ENCODE peak calls at places on chromosomes 3 and 15, in nine cellular contexts. One of them, this sample, is unnamed.
A peak's percentile ranks its signal among the peaks of the same experiment; 100 is the strongest.

GRCh38 chr3:56987238-56987932 is 73.1 kb upstream of the SPATA12 start:
- DNase-seq in H9: peak; percentile 63
- DNase-seq in endothelial cell: peak; percentile 38
- DNase-seq in fibroblast of pulmonary artery: no peak
- DNase-seq in GM23338: peak; percentile 45
- DNase-seq in body of pancreas: no peak
- DNase-seq in heart left ventricle: no peak
- DNase-seq in mucosa of descending colon: no peak
- DNase-seq in cardiac muscle cell: peak; percentile 42
- DNase-seq in this sample: no peak

GRCh38 chr15:87461621-87462020 is 794.9 kb downstream of the NTRK3 start:
- DNase-seq in heart left ventricle: no peak
- DNase-seq in GM23338: no peak
- DNase-seq in mucosa of descending colon: no peak
- DNase-seq in body of pancreas: no peak
- DNase-seq in fibroblast of pulmonary artery: no peak
- DNase-seq in H9: no peak
- DNase-seq in cardiac muscle cell: no peak
- DNase-seq in endothelial cell: no peak
- DNase-seq in this sample: no peak

GRCh38 chr3:27681249-27681748 is 40.8 kb downstream of the EOMES start:
- DNase-seq in endothelial cell: peak; percentile 38
- DNase-seq in mucosa of descending colon: peak; percentile 37
- DNase-seq in GM23338: peak; percentile 91
- DNase-seq in cardiac muscle cell: peak; percentile 89
- DNase-seq in heart left ventricle: no peak
- DNase-seq in fibroblast of pulmonary artery: peak; percentile 89
- DNase-seq in body of pancreas: peak; percentile 38
- DNase-seq in H9: peak; percentile 50
- DNase-seq in this sample: no peak

GRCh38 chr15:68769702-68770101 is 51.0 kb downstream of the ANP32A start:
- DNase-seq in H9: no peak
- DNase-seq in mucosa of descending colon: no peak
- DNase-seq in endothelial cell: no peak
- DNase-seq in fibroblast of pulmonary artery: no peak
- DNase-seq in body of pancreas: no peak
- DNase-seq in cardiac muscle cell: no peak
- DNase-seq in heart left ventricle: no peak
- DNase-seq in GM23338: no peak
- DNase-seq in this sample: no peak

GRCh38 chr15:66879511-66879910 is 177.5 kb downstream of the SMAD6 start:
- DNase-seq in body of pancreas: no peak
- DNase-seq in GM23338: no peak
- DNase-seq in endothelial cell: no peak
- DNase-seq in cardiac muscle cell: no peak
- DNase-seq in heart left ventricle: peak; percentile 17
- DNase-seq in fibroblast of pulmonary artery: no peak
- DNase-seq in mucosa of descending colon: no peak
- DNase-seq in H9: no peak
- DNase-seq in this sample: no peak

GRCh38 chr3:82423485-82423884 is 662.0 kb upstream of the GBE1 start:
- DNase-seq in mucosa of descending colon: no peak
- DNase-seq in body of pancreas: no peak
- DNase-seq in cardiac muscle cell: no peak
- DNase-seq in GM23338: peak; percentile 72
- DNase-seq in H9: peak; percentile 39
- DNase-seq in heart left ventricle: no peak
- DNase-seq in endothelial cell: no peak
- DNase-seq in fibroblast of pulmonary artery: no peak
- DNase-seq in this sample: no peak

GRCh38 chr3:145719118-145719517 is 441.9 kb downstream of the PLOD2 start:
- DNase-seq in H9: no peak
- DNase-seq in GM23338: peak; percentile 43
- DNase-seq in endothelial cell: no peak
- DNase-seq in heart left ventricle: no peak
- DNase-seq in body of pancreas: no peak
- DNase-seq in mucosa of descending colon: no peak
- DNase-seq in fibroblast of pulmonary artery: no peak
- DNase-seq in cardiac muscle cell: no peak
- DNase-seq in this sample: no peak

GRCh38 chr3:129614927-129615363 is 8.5 kb upstream of the PLXND1 start:
- DNase-seq in cardiac muscle cell: peak; percentile 60
- DNase-seq in endothelial cell: no peak
- DNase-seq in body of pancreas: peak; percentile 62
- DNase-seq in H9: no peak
- DNase-seq in GM23338: no peak
- DNase-seq in fibroblast of pulmonary artery: no peak
- DNase-seq in mucosa of descending colon: peak; percentile 76
- DNase-seq in heart left ventricle: peak; percentile 75
- DNase-seq in this sample: no peak

GRCh38 chr3:81302045-81302444 is 459.4 kb downstream of the GBE1 start:
- DNase-seq in mucosa of descending colon: peak; percentile 47
- DNase-seq in heart left ventricle: no peak
- DNase-seq in endothelial cell: peak; percentile 46
- DNase-seq in cardiac muscle cell: peak; percentile 72
- DNase-seq in body of pancreas: peak; percentile 39
- DNase-seq in H9: peak; percentile 31
- DNase-seq in GM23338: peak; percentile 65
- DNase-seq in fibroblast of pulmonary artery: peak; percentile 77
- DNase-seq in this sample: no peak

GRCh38 chr3:134471521-134472193 is 14.1 kb downstream of the ANAPC13 start:
- DNase-seq in body of pancreas: no peak
- DNase-seq in endothelial cell: no peak
- DNase-seq in cardiac muscle cell: peak; percentile 60
- DNase-seq in fibroblast of pulmonary artery: peak; percentile 67
- DNase-seq in mucosa of descending colon: no peak
- DNase-seq in H9: no peak
- DNase-seq in GM23338: no peak
- DNase-seq in heart left ventricle: no peak
- DNase-seq in this sample: no peak

GRCh38 chr15:90859234-90860131 is 8.9 kb upstream of the FURIN start:
- DNase-seq in fibroblast of pulmonary artery: no peak
- DNase-seq in endothelial cell: no peak
- DNase-seq in mucosa of descending colon: no peak
- DNase-seq in body of pancreas: peak; percentile 78
- DNase-seq in cardiac muscle cell: peak; percentile 8
- DNase-seq in heart left ventricle: no peak
- DNase-seq in GM23338: peak; percentile 47
- DNase-seq in H9: peak; percentile 67
- DNase-seq in this sample: no peak

GRCh38 chr3:169764453-169765280 is at the start of gene TERC:
- DNase-seq in mucosa of descending colon: peak; percentile 93
- DNase-seq in fibroblast of pulmonary artery: peak; percentile 89
- DNase-seq in H9: peak; percentile 94
- DNase-seq in cardiac muscle cell: peak; percentile 96
- DNase-seq in endothelial cell: peak; percentile 79
- DNase-seq in heart left ventricle: peak; percentile 94
- DNase-seq in body of pancreas: peak; percentile 92
- DNase-seq in GM23338: peak; percentile 96
- DNase-seq in this sample: peak; percentile 66

GRCh38 chr3:87614998-87615397 is 338.6 kb upstream of the POU1F1 start:
- DNase-seq in endothelial cell: no peak
- DNase-seq in heart left ventricle: no peak
- DNase-seq in fibroblast of pulmonary artery: no peak
- DNase-seq in GM23338: peak; percentile 39
- DNase-seq in cardiac muscle cell: no peak
- DNase-seq in body of pancreas: no peak
- DNase-seq in H9: peak; percentile 44
- DNase-seq in mucosa of descending colon: no peak
- DNase-seq in this sample: no peak

GRCh38 chr3:33807190-33807589 is 8.8 kb downstream of the PDCD6IP start:
- DNase-seq in H9: no peak
- DNase-seq in mucosa of descending colon: peak; percentile 80
- DNase-seq in fibroblast of pulmonary artery: peak; percentile 27
- DNase-seq in cardiac muscle cell: no peak
- DNase-seq in heart left ventricle: no peak
- DNase-seq in body of pancreas: peak; percentile 51
- DNase-seq in endothelial cell: no peak
- DNase-seq in GM23338: no peak
- DNase-seq in this sample: no peak

GRCh38 chr15:67914028-67914427 is 74.2 kb upstream of the RNU6-1 start:
- DNase-seq in GM23338: no peak
- DNase-seq in body of pancreas: no peak
- DNase-seq in cardiac muscle cell: no peak
- DNase-seq in fibroblast of pulmonary artery: no peak
- DNase-seq in endothelial cell: no peak
- DNase-seq in mucosa of descending colon: no peak
- DNase-seq in heart left ventricle: no peak
- DNase-seq in H9: no peak
- DNase-seq in this sample: no peak

GRCh38 chr3:51539291-51539891 is 872 bp downstream of the RAD54L2 start:
- DNase-seq in H9: peak; percentile 42
- DNase-seq in endothelial cell: peak; percentile 12
- DNase-seq in GM23338: peak; percentile 59
- DNase-seq in cardiac muscle cell: peak; percentile 56
- DNase-seq in fibroblast of pulmonary artery: peak; percentile 55
- DNase-seq in body of pancreas: no peak
- DNase-seq in heart left ventricle: no peak
- DNase-seq in mucosa of descending colon: peak; percentile 25
- DNase-seq in this sample: peak; percentile 51

GRCh38 chr3:51538115-51538458 is 432 bp upstream of the RAD54L2 start:
- DNase-seq in heart left ventricle: no peak
- DNase-seq in mucosa of descending colon: no peak
- DNase-seq in cardiac muscle cell: peak; percentile 14
- DNase-seq in H9: peak; percentile 33
- DNase-seq in endothelial cell: peak; percentile 9
- DNase-seq in fibroblast of pulmonary artery: peak; percentile 9
- DNase-seq in GM23338: peak; percentile 46
- DNase-seq in body of pancreas: no peak
- DNase-seq in this sample: no peak

GRCh38 chr3:51544011-51544775 is 5.7 kb downstream of the RAD54L2 start:
- DNase-seq in mucosa of descending colon: no peak
- DNase-seq in heart left ventricle: no peak
- DNase-seq in endothelial cell: no peak
- DNase-seq in cardiac muscle cell: peak; percentile 27
- DNase-seq in fibroblast of pulmonary artery: peak; percentile 71
- DNase-seq in GM23338: no peak
- DNase-seq in H9: no peak
- DNase-seq in body of pancreas: no peak
- DNase-seq in this sample: no peak

GRCh38 chr3:51535146-51536019 is 3.1 kb upstream of the RAD54L2 start:
- DNase-seq in heart left ventricle: no peak
- DNase-seq in endothelial cell: no peak
- DNase-seq in body of pancreas: no peak
- DNase-seq in mucosa of descending colon: no peak
- DNase-seq in cardiac muscle cell: no peak
- DNase-seq in H9: no peak
- DNase-seq in GM23338: no peak
- DNase-seq in fibroblast of pulmonary artery: no peak
- DNase-seq in this sample: no peak

GRCh38 chr3:51538459-51539290 is at the start of gene RAD54L2:
- DNase-seq in mucosa of descending colon: peak; percentile 85
- DNase-seq in cardiac muscle cell: peak; percentile 92
- DNase-seq in fibroblast of pulmonary artery: peak; percentile 88
- DNase-seq in body of pancreas: peak; percentile 82
- DNase-seq in GM23338: peak; percentile 89
- DNase-seq in endothelial cell: peak; percentile 85
- DNase-seq in H9: peak; percentile 75
- DNase-seq in heart left ventricle: peak; percentile 88
- DNase-seq in this sample: peak; percentile 53
- TF ChIP-seq CTCF in mucosa of descending colon: no peak
- TF ChIP-seq CTCF in cardiac muscle cell: peak; percentile 23
- TF ChIP-seq CTCF in fibroblast of pulmonary artery: no peak
- TF ChIP-seq CTCF in body of pancreas: peak; percentile 36
- TF ChIP-seq CTCF in GM23338: no peak
- TF ChIP-seq CTCF in endothelial cell: no peak
- TF ChIP-seq CTCF in H9: peak; percentile 28
- TF ChIP-seq CTCF in heart left ventricle: peak; percentile 48
- TF ChIP-seq CTCF in this sample: peak; percentile 9

DNA sequence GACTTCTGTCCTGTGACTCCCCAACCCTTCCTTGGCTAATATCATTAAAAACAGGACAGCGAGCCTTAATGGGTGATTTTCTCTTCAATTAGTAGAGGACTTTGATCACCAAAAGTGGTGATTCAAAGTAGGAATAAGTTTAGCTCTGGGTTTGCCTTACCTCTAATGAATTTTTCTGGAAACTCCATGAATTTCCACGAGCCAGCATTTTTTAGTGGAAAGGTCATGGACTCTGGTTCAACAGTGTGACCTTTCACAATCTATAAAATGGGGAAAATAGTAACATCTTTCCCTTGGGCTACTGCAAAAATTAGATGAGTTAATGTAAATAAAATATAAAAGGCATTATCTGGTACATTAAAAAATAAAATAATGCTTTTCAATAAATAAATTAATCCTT is 417.8 kb upstream of the NR2F2 start:
- DNase-seq in body of pancreas: no peak
- DNase-seq in cardiac muscle cell: no peak
- DNase-seq in fibroblast of pulmonary artery: no peak
- DNase-seq in heart left ventricle: no peak
- DNase-seq in mucosa of descending colon: no peak
- DNase-seq in endothelial cell: no peak
- DNase-seq in H9: no peak
- DNase-seq in GM23338: no peak
- DNase-seq in this sample: no peak
- TF ChIP-seq CTCF in body of pancreas: no peak
- TF ChIP-seq CTCF in cardiac muscle cell: no peak
- TF ChIP-seq CTCF in fibroblast of pulmonary artery: no peak
- TF ChIP-seq CTCF in heart left ventricle: no peak
- TF ChIP-seq CTCF in mucosa of descending colon: no peak
- TF ChIP-seq CTCF in endothelial cell: no peak
- TF ChIP-seq CTCF in H9: no peak
- TF ChIP-seq CTCF in GM23338: no peak
- TF ChIP-seq CTCF in this sample: no peak

GRCh38 chr3:11059799-11060115 is 67.2 kb downstream of the SLC6A1 start:
- DNase-seq in H9: no peak
- DNase-seq in endothelial cell: no peak
- DNase-seq in cardiac muscle cell: no peak
- DNase-seq in heart left ventricle: no peak
- DNase-seq in GM23338: no peak
- DNase-seq in body of pancreas: no peak
- DNase-seq in mucosa of descending colon: no peak
- DNase-seq in fibroblast of pulmonary artery: no peak
- DNase-seq in this sample: no peak
- TF ChIP-seq CTCF in H9: no peak
- TF ChIP-seq CTCF in endothelial cell: no peak
- TF ChIP-seq CTCF in cardiac muscle cell: no peak
- TF ChIP-seq CTCF in heart left ventricle: no peak
- TF ChIP-seq CTCF in GM23338: no peak
- TF ChIP-seq CTCF in body of pancreas: no peak
- TF ChIP-seq CTCF in mucosa of descending colon: no peak
- TF ChIP-seq CTCF in fibroblast of pulmonary artery: no peak
- TF ChIP-seq CTCF in this sample: no peak

DNA sequence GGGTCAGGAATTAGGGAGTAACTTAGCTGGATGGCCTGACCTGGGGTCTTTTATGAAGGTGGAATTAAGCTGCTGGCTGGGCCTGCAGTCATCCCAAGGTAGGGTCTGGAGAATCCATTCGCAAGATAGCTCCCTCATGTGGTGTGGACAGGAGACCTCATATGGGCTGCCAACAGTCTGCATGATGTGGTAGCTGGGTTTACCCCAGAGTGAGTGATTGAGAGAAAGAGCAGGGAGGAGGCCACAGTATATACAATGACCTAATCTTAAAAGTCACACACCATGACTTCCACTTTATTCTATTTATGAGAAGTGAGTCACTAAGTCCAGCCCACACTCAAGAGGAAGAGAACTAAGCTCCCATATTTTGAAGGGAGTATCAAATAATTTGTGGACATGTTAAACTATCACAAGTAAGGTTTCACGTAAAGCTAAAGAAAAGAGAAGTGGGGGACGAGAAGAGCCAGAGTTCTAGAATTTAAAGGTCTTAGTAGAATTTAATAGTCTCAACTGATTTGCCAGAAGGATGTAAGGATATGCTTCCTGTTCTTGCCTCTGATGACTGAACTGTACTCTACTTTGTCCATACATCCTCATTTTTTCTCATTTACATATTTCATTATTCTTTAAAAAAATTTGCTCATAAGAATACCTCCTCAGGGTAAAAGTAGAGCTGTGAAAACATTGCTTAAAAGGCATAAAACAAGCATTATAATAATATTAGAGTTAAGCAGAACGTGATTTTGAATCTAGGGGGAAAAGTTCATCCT is 184.4 kb downstream of the PEX5L start:
- DNase-seq in endothelial cell: no peak
- DNase-seq in GM23338: peak; percentile 59
- DNase-seq in H9: peak; percentile 46
- DNase-seq in body of pancreas: no peak
- DNase-seq in heart left ventricle: no peak
- DNase-seq in mucosa of descending colon: no peak
- DNase-seq in cardiac muscle cell: peak; percentile 6
- DNase-seq in fibroblast of pulmonary artery: peak; percentile 4
- DNase-seq in this sample: no peak
- TF ChIP-seq CTCF in endothelial cell: no peak
- TF ChIP-seq CTCF in GM23338: peak; percentile 75
- TF ChIP-seq CTCF in H9: peak; percentile 58
- TF ChIP-seq CTCF in body of pancreas: no peak
- TF ChIP-seq CTCF in heart left ventricle: no peak
- TF ChIP-seq CTCF in mucosa of descending colon: no peak
- TF ChIP-seq CTCF in cardiac muscle cell: no peak
- TF ChIP-seq CTCF in fibroblast of pulmonary artery: peak; percentile 12
- TF ChIP-seq CTCF in this sample: no peak